ENCODE peak calls at places on chromosomes 5 and 9, in eight cellular contexts. One of them, this sample, is unnamed.

GRCh38 chr5:100697970-100698369 is 162.8 kb downstream of the FAM174A start:
- DNase-seq in B cell: no peak
- DNase-seq in NB4: no peak
- DNase-seq in HFFc6: no peak
- DNase-seq in uterus: no peak
- DNase-seq in coronary artery: no peak
- DNase-seq in PC-9: no peak
- DNase-seq in lung: no peak
- DNase-seq in this sample: no peak

GRCh38 chr5:55415071-55415470 is 107.3 kb downstream of the MTREX start:
- DNase-seq in B cell: no peak
- DNase-seq in NB4: no peak
- DNase-seq in HFFc6: no peak
- DNase-seq in uterus: no peak
- DNase-seq in coronary artery: no peak
- DNase-seq in PC-9: peak; percentile 70
- DNase-seq in lung: no peak
- DNase-seq in this sample: no peak

GRCh38 chr5:168477060-168477459 is 9.2 kb upstream of the RARS1 start:
- DNase-seq in B cell: no peak
- DNase-seq in NB4: peak; percentile 29
- DNase-seq in HFFc6: no peak
- DNase-seq in uterus: no peak
- DNase-seq in coronary artery: no peak
- DNase-seq in PC-9: no peak
- DNase-seq in lung: no peak
- DNase-seq in this sample: no peak

GRCh38 chr9:110260911-110261310 is 4.6 kb upstream of the TXN start:
- DNase-seq in B cell: no peak
- DNase-seq in NB4: no peak
- DNase-seq in HFFc6: no peak
- DNase-seq in uterus: no peak
- DNase-seq in coronary artery: no peak
- DNase-seq in PC-9: no peak
- DNase-seq in lung: no peak
- DNase-seq in this sample: no peak

GRCh38 chr9:21965401-21965951 is 28.7 kb downstream of the CDKN2A start:
- DNase-seq in B cell: peak; percentile 45
- DNase-seq in NB4: no peak
- DNase-seq in HFFc6: peak; percentile 72
- DNase-seq in uterus: no peak
- DNase-seq in coronary artery: no peak
- DNase-seq in PC-9: no peak
- DNase-seq in lung: peak; percentile 40
- DNase-seq in this sample: peak; percentile 77

GRCh38 chr9:37350486-37351190 is 71.9 kb upstream of the GRHPR start:
- DNase-seq in B cell: no peak
- DNase-seq in NB4: no peak
- DNase-seq in HFFc6: peak; percentile 68
- DNase-seq in uterus: no peak
- DNase-seq in coronary artery: no peak
- DNase-seq in PC-9: no peak
- DNase-seq in lung: no peak
- DNase-seq in this sample: no peak

GRCh38 chr5:28403846-28404245 is 1365.5 kb upstream of the CDH9 start:
- DNase-seq in B cell: no peak
- DNase-seq in NB4: no peak
- DNase-seq in HFFc6: no peak
- DNase-seq in uterus: no peak
- DNase-seq in coronary artery: no peak
- DNase-seq in PC-9: no peak
- DNase-seq in lung: no peak
- DNase-seq in this sample: no peak

GRCh38 chr9:108934323-108934885 is at the start of gene ABITRAM:
- DNase-seq in B cell: peak; percentile 80
- DNase-seq in NB4: peak; percentile 87
- DNase-seq in HFFc6: peak; percentile 51
- DNase-seq in uterus: peak; percentile 56
- DNase-seq in coronary artery: peak; percentile 86
- DNase-seq in PC-9: peak; percentile 52
- DNase-seq in lung: peak; percentile 62
- DNase-seq in this sample: peak; percentile 93

GRCh38 chr9:73872693-73873092 is 624.4 kb upstream of the RORB start:
- DNase-seq in B cell: no peak
- DNase-seq in NB4: no peak
- DNase-seq in HFFc6: no peak
- DNase-seq in uterus: no peak
- DNase-seq in coronary artery: no peak
- DNase-seq in PC-9: no peak
- DNase-seq in lung: no peak
- DNase-seq in this sample: no peak

GRCh38 chr9:95368377-95369160 is 51.1 kb upstream of the FANCC start:
- DNase-seq in B cell: no peak
- DNase-seq in NB4: no peak
- DNase-seq in HFFc6: no peak
- DNase-seq in uterus: no peak
- DNase-seq in coronary artery: no peak
- DNase-seq in PC-9: no peak
- DNase-seq in lung: no peak
- DNase-seq in this sample: no peak

GRCh38 chr5:150333400-150333799 is 24.1 kb upstream of the TCOF1 start:
- DNase-seq in B cell: no peak
- DNase-seq in NB4: no peak
- DNase-seq in HFFc6: no peak
- DNase-seq in uterus: no peak
- DNase-seq in coronary artery: no peak
- DNase-seq in PC-9: no peak
- DNase-seq in lung: no peak
- DNase-seq in this sample: no peak

GRCh38 chr9:86405086-86405491 is 50.9 kb upstream of the TUT7 start:
- DNase-seq in B cell: no peak
- DNase-seq in NB4: no peak
- DNase-seq in HFFc6: no peak
- DNase-seq in uterus: no peak
- DNase-seq in coronary artery: no peak
- DNase-seq in PC-9: no peak
- DNase-seq in lung: no peak
- DNase-seq in this sample: no peak

GRCh38 chr5:147805030-147805454 is 22.5 kb upstream of the JAKMIP2 start:
- DNase-seq in B cell: peak; percentile 61
- DNase-seq in NB4: peak; percentile 85
- DNase-seq in HFFc6: no peak
- DNase-seq in uterus: no peak
- DNase-seq in coronary artery: no peak
- DNase-seq in PC-9: no peak
- DNase-seq in lung: no peak
- DNase-seq in this sample: peak; percentile 7

GRCh38 chr9:36470891-36471290 is 70.8 kb upstream of the RNF38 start:
- DNase-seq in B cell: peak; percentile 73
- DNase-seq in NB4: peak; percentile 45
- DNase-seq in HFFc6: peak; percentile 26
- DNase-seq in uterus: peak; percentile 40
- DNase-seq in coronary artery: no peak
- DNase-seq in PC-9: no peak
- DNase-seq in lung: peak; percentile 43
- DNase-seq in this sample: peak; percentile 81

GRCh38 chr5:123559434-123559775 is 47.4 kb downstream of the CSNK1G3 start:
- DNase-seq in B cell: no peak
- DNase-seq in NB4: no peak
- DNase-seq in HFFc6: no peak
- DNase-seq in uterus: no peak
- DNase-seq in coronary artery: no peak
- DNase-seq in PC-9: no peak
- DNase-seq in lung: no peak
- DNase-seq in this sample: no peak

GRCh38 chr5:140821375-140822280 is at the start of gene PCDHA5:
- DNase-seq in B cell: no peak
- DNase-seq in NB4: peak; percentile 28
- DNase-seq in HFFc6: no peak
- DNase-seq in uterus: no peak
- DNase-seq in coronary artery: no peak
- DNase-seq in PC-9: no peak
- DNase-seq in lung: no peak
- DNase-seq in this sample: no peak

GRCh38 chr5:150009671-150010387 is 9.3 kb downstream of the HMGXB3 start:
- DNase-seq in B cell: no peak
- DNase-seq in NB4: no peak
- DNase-seq in HFFc6: no peak
- DNase-seq in uterus: no peak
- DNase-seq in coronary artery: no peak
- DNase-seq in PC-9: no peak
- DNase-seq in lung: no peak
- DNase-seq in this sample: no peak

GRCh38 chr9:94603259-94603776 is 9.7 kb upstream of the FBP2 start:
- DNase-seq in B cell: peak; percentile 62
- DNase-seq in NB4: peak; percentile 78
- DNase-seq in HFFc6: peak; percentile 33
- DNase-seq in uterus: peak; percentile 70
- DNase-seq in coronary artery: no peak
- DNase-seq in PC-9: peak; percentile 45
- DNase-seq in lung: peak; percentile 77
- DNase-seq in this sample: peak; percentile 86

GRCh38 chr5:138573949-138574670 is 1.1 kb downstream of the HSPA9 start:
- DNase-seq in B cell: no peak
- DNase-seq in NB4: peak; percentile 58
- DNase-seq in HFFc6: peak; percentile 20
- DNase-seq in uterus: no peak
- DNase-seq in coronary artery: no peak
- DNase-seq in PC-9: no peak
- DNase-seq in lung: no peak
- DNase-seq in this sample: no peak

GRCh38 chr5:53087596-53087995 is 22.0 kb downstream of the MOCS2 start:
- DNase-seq in B cell: no peak
- DNase-seq in NB4: no peak
- DNase-seq in HFFc6: no peak
- DNase-seq in uterus: no peak
- DNase-seq in coronary artery: no peak
- DNase-seq in PC-9: no peak
- DNase-seq in lung: no peak
- DNase-seq in this sample: no peak

GRCh38 chr5:53089481-53089976 is 20.0 kb downstream of the MOCS2 start:
- DNase-seq in B cell: no peak
- DNase-seq in NB4: no peak
- DNase-seq in HFFc6: no peak
- DNase-seq in uterus: no peak
- DNase-seq in coronary artery: no peak
- DNase-seq in PC-9: no peak
- DNase-seq in lung: no peak
- DNase-seq in this sample: peak; percentile 22

GRCh38 chr5:53090229-53090628 is 19.3 kb downstream of the MOCS2 start:
- DNase-seq in B cell: no peak
- DNase-seq in NB4: no peak
- DNase-seq in HFFc6: no peak
- DNase-seq in uterus: no peak
- DNase-seq in coronary artery: no peak
- DNase-seq in PC-9: no peak
- DNase-seq in lung: no peak
- DNase-seq in this sample: no peak

GRCh38 chr5:53092242-53092641 is 17.3 kb downstream of the MOCS2 start:
- DNase-seq in B cell: no peak
- DNase-seq in NB4: no peak
- DNase-seq in HFFc6: no peak
- DNase-seq in uterus: no peak
- DNase-seq in coronary artery: no peak
- DNase-seq in PC-9: no peak
- DNase-seq in lung: no peak
- DNase-seq in this sample: no peak

GRCh38 chr5:53091304-53091703 is 18.3 kb downstream of the MOCS2 start:
- DNase-seq in B cell: no peak
- DNase-seq in NB4: no peak
- DNase-seq in HFFc6: peak; percentile 70
- DNase-seq in uterus: no peak
- DNase-seq in coronary artery: no peak
- DNase-seq in PC-9: no peak
- DNase-seq in lung: no peak
- DNase-seq in this sample: no peak
- TF ChIP-seq CTCF in B cell: no peak
- TF ChIP-seq CTCF in NB4: no peak
- TF ChIP-seq CTCF in HFFc6: peak; percentile 48
- TF ChIP-seq CTCF in uterus: no peak
- TF ChIP-seq CTCF in coronary artery: no peak
- TF ChIP-seq CTCF in PC-9: no peak
- TF ChIP-seq CTCF in lung: no peak
- TF ChIP-seq CTCF in this sample: no peak

GRCh38 chr5:95620870-95621838 is 1.3 kb downstream of the GPR150 start:
- DNase-seq in B cell: no peak
- DNase-seq in NB4: peak; percentile 73
- DNase-seq in HFFc6: no peak
- DNase-seq in uterus: no peak
- DNase-seq in coronary artery: no peak
- DNase-seq in PC-9: no peak
- DNase-seq in lung: no peak
- DNase-seq in this sample: peak; percentile 64
- TF ChIP-seq CTCF in B cell: no peak
- TF ChIP-seq CTCF in NB4: no peak
- TF ChIP-seq CTCF in HFFc6: no peak
- TF ChIP-seq CTCF in uterus: no peak
- TF ChIP-seq CTCF in coronary artery: no peak
- TF ChIP-seq CTCF in PC-9: no peak
- TF ChIP-seq CTCF in lung: no peak
- TF ChIP-seq CTCF in this sample: no peak

DNA sequence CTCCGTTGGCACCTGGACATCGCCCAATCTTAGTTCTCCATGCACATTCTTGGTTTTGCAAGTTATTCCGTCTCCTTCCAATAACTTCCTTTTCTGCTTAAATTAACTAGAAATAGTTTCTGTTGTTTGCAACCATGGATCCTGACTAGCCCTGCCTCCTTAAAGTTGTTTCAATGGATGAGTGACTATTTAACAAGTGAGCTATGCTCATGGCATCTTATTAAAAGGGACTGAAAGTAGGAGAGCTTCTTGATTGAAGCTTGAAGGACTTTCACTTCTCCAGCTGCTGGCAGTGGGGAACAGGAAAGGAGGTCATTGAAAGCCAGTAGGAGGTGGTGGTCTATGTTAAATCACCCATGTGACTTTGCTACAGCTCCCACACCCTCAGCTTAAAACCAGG is 466.8 kb downstream of the ARHGEF28 start:
- DNase-seq in B cell: no peak
- DNase-seq in NB4: no peak
- DNase-seq in HFFc6: no peak
- DNase-seq in uterus: no peak
- DNase-seq in coronary artery: no peak
- DNase-seq in PC-9: no peak
- DNase-seq in lung: no peak
- DNase-seq in this sample: no peak
- TF ChIP-seq CTCF in B cell: no peak
- TF ChIP-seq CTCF in NB4: no peak
- TF ChIP-seq CTCF in HFFc6: no peak
- TF ChIP-seq CTCF in uterus: no peak
- TF ChIP-seq CTCF in coronary artery: no peak
- TF ChIP-seq CTCF in PC-9: no peak
- TF ChIP-seq CTCF in lung: no peak
- TF ChIP-seq CTCF in this sample: no peak

DNA sequence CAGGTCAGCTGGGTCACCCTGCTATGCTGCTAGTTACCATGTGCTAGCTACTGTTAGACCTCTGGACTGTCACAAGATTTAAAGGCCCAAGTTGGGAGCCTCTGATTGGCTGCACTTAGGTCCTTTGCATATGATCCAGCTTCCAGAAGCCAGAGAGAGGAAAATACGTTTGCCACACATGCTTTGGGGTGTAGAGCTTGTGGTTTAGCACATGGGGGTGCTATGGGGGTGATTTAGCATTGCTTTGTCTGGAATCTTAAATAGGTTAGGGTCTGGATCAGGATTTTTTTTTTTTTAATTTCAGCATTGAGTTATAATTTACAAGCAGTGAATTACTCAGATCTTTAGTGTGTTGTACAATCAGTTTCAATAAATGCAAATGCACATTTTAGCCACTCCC is 250.1 kb downstream of the LRRC70 start:
- DNase-seq in B cell: no peak
- DNase-seq in NB4: no peak
- DNase-seq in HFFc6: no peak
- DNase-seq in uterus: no peak
- DNase-seq in coronary artery: no peak
- DNase-seq in PC-9: no peak
- DNase-seq in lung: no peak
- DNase-seq in this sample: no peak
- TF ChIP-seq CTCF in B cell: no peak
- TF ChIP-seq CTCF in NB4: no peak
- TF ChIP-seq CTCF in HFFc6: no peak
- TF ChIP-seq CTCF in uterus: no peak
- TF ChIP-seq CTCF in coronary artery: no peak
- TF ChIP-seq CTCF in PC-9: no peak
- TF ChIP-seq CTCF in lung: no peak
- TF ChIP-seq CTCF in this sample: no peak